ENCODE peak calls at places on chromosomes 12 and 14, in seven cellular contexts. V is Panc1; D is RWPE2; Y is endothelial cell of umbilical vein; N is spleen; I is CD4-positive, alpha-beta memory T cell; R is neural progenitor cell. F is an unnamed sample.

GRCh38 chr12:111024205-111024794 is 103.9 kb upstream of the MYL2 start:
- DNase-seq in Y (peak), R (peak), D (no peak), I (peak), V (no peak), N (peak), F (peak)

GRCh38 chr14:61925043-61925442 is 162.8 kb downstream of the SNAPC1 start:
- DNase-seq in I (no peak), D (no peak), N (no peak), V (no peak), Y (peak), R (peak), F (no peak)

GRCh38 chr12:121209629-121210572 is at the start of gene P2RX4:
- DNase-seq in V (no peak), R (peak), I (peak), Y (peak), D (no peak), N (peak), F (peak)

GRCh38 chr12:15800278-15800677 is 11.1 kb upstream of the EPS8 start:
- DNase-seq in V (no peak), N (no peak), I (no peak), R (no peak), D (no peak), Y (peak), F (no peak)

GRCh38 chr12:48794870-48795269 is 6.0 kb upstream of the ADCY6 start:
- DNase-seq in R (no peak), N (no peak), I (no peak), Y (no peak), V (no peak), D (no peak), F (no peak)

GRCh38 chr14:93115069-93115919 is 431 bp downstream of the ITPK1 start:
- DNase-seq in V (no peak), N (peak), D (peak), I (peak), Y (peak), R (peak), F (peak)

GRCh38 chr12:99455350-99456037 is 192.1 kb upstream of the GARIN6 start:
- DNase-seq in D (peak), Y (no peak), R (no peak), I (no peak), V (no peak), N (no peak), F (no peak)

GRCh38 chr12:127268121-127268520 is 998.8 kb upstream of the TMEM132C start:
- DNase-seq in D (no peak), I (no peak), R (no peak), Y (no peak), V (no peak), N (no peak), F (no peak)

GRCh38 chr12:22899184-22899583 is 274.2 kb downstream of the ETNK1 start:
- DNase-seq in V (no peak), N (no peak), D (no peak), Y (no peak), I (no peak), R (peak), F (no peak)

GRCh38 chr14:83473846-83474245 is 1940.2 kb upstream of the SEL1L start:
- DNase-seq in Y (peak), I (no peak), V (no peak), D (no peak), N (no peak), R (no peak), F (no peak)

DNA sequence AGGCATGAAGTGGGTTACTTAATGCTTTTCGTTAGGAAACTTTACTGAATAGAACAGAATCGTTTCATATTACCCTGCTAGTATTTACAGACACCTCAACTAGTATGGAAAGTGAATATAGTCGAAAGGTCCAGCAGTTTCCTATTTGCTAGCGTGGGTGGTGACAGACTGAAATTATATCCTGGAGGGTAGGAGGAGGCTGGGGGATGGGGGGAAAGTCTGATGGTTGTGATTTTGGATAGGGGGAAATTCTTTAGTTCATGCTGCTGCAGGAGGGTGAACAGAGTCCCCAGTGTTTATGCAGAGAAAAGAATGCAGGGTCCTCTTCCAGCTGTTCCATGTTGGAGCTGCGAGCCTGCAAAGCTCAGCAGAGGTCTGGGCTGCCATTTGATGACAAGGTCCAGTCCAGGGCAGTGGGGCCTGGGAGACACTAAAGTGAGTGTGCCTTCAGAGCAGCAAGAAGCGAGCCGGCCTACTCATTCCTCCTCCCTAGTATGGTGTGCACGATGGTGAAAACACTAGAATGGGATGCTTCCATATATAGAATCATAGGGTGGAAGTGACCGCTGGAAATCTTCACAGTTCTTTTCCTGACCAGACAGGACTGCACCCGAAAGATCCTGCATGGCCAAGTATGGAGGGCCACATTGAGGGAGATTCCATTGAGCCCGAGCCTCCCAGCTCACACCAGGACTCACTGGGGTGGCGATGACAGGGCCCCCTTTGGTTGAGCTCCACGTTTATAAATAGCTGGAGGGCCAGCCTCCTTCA is 2.1 kb downstream of the SAMD4A start:
- DNase-seq in V (no peak), D (no peak), Y (no peak), N (no peak), R (peak), I (no peak), F (no peak)
- H3K4me3 ChIP-seq in V (peak), D (peak), Y (peak), N (peak), R (no peak), I (no peak), F (peak)

GRCh38 chr12:73906757-73907156 is 630.9 kb upstream of the ATXN7L3B start:
- DNase-seq in R (no peak), V (no peak), D (no peak), Y (no peak), I (no peak), N (no peak), F (no peak)
- H3K27ac ChIP-seq in R (no peak), V (no peak), D (no peak), Y (no peak), I (no peak), N (no peak), F (no peak)

GRCh38 chr12:132606466-132606865 is 3.9 kb downstream of the LRCOL1 start:
- DNase-seq in Y (no peak), V (no peak), N (no peak), I (no peak), R (no peak), D (no peak), F (no peak)
- H3K4me3 ChIP-seq in Y (no peak), V (no peak), N (no peak), I (no peak), R (no peak), D (no peak), F (no peak)

DNA sequence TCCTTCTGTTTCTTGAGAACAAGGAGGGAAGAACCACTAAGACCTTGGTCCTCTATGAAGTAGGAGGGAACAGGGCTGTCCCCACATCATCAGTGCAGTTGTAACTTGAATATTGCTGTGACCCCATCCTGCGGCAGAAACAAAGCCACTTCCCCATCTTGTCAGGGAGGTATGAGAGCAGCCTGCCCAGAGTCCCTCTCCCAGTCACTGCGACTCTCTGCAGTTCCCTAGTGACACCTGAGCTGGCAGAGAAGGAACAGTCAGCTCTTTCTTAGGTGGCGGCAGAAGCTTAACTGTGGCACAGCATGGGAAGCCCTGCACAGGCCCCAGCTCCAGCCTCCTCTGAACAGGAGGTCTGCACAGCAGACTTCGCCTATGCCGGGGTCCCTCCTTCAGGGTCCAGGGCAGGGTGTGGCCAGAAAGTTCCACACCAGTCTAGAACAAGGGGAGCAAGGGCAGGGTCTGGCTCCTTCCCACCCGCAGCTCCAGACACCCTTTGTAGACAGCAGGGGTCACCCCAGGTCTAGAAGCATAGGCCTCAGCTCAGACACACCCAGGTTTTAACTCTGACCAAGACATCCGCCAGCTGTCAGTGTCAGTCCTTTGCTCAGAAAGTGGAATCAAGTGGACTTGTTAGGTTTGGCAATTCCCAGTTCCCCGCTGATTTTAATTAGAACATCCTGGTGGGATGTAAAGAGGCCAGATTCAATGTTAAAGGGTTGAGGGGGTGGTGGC is 36.8 kb downstream of the DEGS2 start:
- DNase-seq in D (no peak), R (no peak), V (no peak), I (no peak), Y (no peak), N (no peak), F (no peak)
- H3K27ac ChIP-seq in D (no peak), R (no peak), V (no peak), I (peak), Y (no peak), N (no peak), F (no peak)

GRCh38 chr14:91243098-91243483 is 1.4 kb downstream of the GPR68 start:
- DNase-seq in D (no peak), I (no peak), Y (no peak), N (no peak), V (no peak), R (no peak), F (no peak)

GRCh38 chr14:91245029-91245428 is 525 bp upstream of the GPR68 start:
- DNase-seq in Y (no peak), I (peak), V (no peak), D (no peak), R (no peak), N (peak), F (no peak)

GRCh38 chr14:91242635-91243034 is 1.9 kb downstream of the GPR68 start:
- DNase-seq in R (no peak), I (no peak), Y (no peak), V (no peak), N (no peak), D (no peak), F (no peak)

GRCh38 chr14:91246051-91246852 is 1.7 kb upstream of the GPR68 start:
- DNase-seq in Y (no peak), R (no peak), N (peak), D (no peak), V (no peak), I (peak), F (no peak)

DNA sequence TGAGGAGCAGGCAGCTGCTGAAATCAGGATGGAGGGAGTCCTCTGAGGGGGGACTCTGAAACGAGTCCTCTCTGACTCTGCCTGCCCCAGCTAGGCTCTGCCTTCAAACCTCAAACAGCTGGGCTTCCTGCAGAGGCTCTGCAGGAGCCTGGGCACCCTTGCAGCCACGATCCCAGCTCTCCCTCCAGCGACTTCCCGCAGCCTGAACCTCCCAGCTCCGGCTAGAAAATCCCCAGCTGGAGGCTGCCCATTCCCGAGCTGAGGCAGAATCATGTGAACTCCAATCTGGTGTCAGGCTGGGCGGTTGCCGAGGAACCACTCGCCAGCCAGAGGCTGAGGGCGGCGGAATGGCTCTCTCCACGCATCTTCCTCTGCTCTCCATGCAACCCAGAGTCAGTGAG is at the start of gene GPR68:
- DNase-seq in I (peak), D (no peak), N (peak), Y (no peak), V (no peak), R (peak), F (no peak)
- H3K4me3 ChIP-seq in I (peak), D (no peak), N (no peak), Y (no peak), V (no peak), R (no peak), F (peak)

GRCh38 chr14:77303417-77304156 is 17.1 kb downstream of the POMT2 start:
- DNase-seq in D (no peak), I (no peak), N (no peak), V (peak), Y (peak), R (no peak), F (no peak)

GRCh38 chr14:77305696-77306095 is 15.0 kb downstream of the POMT2 start:
- DNase-seq in V (no peak), N (no peak), R (no peak), Y (no peak), I (no peak), D (no peak), F (no peak)

GRCh38 chr14:77309122-77309521 is 11.6 kb downstream of the POMT2 start:
- DNase-seq in N (no peak), D (no peak), Y (peak), I (no peak), R (no peak), V (no peak), F (no peak)

GRCh38 chr14:77307099-77307496 is 13.6 kb downstream of the POMT2 start:
- DNase-seq in D (no peak), V (no peak), R (no peak), N (no peak), Y (peak), I (no peak), F (no peak)

DNA sequence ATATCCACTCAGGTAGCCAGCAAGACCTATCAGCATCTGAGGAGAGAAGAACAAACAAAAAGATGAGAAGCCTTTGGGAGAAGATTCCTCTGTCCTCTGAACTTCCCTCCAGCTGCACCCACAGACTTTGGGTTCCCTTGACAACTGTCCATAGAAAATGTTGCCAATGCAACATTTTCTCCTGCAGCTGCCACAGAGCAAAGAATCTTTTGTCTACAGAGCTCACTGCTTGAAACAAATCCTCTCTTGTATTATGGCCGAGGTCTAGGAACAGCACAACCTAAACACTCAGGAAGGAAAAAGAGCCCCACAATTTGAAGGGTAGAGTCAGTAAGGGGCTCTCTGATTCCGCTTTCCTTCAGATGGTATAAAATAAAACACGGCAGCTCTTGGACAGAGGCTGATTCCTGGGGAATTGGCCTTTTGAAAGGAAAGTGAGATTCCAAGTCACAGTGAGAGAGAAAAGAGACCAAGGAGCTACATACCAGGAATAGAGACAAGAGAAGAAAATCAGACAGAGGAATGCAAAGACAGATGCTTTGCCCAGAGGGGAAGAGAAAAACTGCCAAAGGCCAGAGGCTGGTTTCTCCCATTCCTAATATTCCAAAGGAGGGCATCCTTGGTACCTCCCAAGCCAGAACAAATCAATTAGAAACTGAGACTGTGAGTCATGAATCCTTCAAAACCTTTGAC is 14.1 kb downstream of the POMT2 start:
- DNase-seq in R (peak), D (no peak), V (no peak), N (no peak), I (no peak), Y (no peak), F (no peak)
- H3K27ac ChIP-seq in R (peak), D (peak), V (no peak), N (no peak), I (no peak), Y (no peak), F (no peak)

GRCh38 chr12:749871-750270 is 2.5 kb upstream of the WNK1 start:
- DNase-seq in N (no peak), R (no peak), Y (no peak), D (no peak), I (no peak), V (no peak), F (no peak)
- H3K4me3 ChIP-seq in N (no peak), R (peak), Y (no peak), D (no peak), I (no peak), V (no peak), F (no peak)

DNA sequence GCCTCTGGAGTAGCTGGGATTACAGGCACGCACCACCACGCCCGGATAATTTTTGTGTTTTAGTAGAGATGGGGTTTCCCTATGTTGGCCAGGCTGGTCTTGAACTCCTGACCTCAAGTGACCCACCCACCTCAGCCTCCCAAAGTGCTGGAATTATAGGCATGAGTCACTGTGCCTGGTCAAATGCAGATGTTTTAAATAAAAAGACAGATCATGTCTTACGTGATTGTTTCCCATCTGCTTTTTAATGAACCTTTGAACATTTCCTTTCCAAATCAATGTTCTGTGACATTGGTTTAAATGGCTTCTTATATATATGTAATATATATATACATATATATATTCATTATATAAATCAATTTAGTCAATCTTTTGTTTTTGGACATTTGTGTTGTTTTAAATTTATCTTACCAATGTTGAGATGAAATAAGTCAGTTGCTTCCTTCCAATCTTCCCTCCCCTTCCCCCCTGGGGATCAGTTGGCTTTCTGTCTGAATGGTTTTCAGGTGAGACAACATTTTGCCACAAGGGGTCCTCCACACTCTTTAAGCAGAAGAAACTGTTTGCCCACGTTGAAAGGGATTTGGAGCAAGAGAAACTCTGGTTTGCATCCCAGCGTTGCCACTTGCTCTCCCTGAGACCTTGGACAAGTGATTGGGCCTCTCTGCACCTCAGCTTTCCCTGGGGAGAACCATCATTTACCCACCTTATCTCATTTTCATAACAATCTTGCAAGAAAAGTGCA is 47.6 kb upstream of the RBM19 start:
- DNase-seq in Y (no peak), V (no peak), N (no peak), I (no peak), D (no peak), R (peak), F (no peak)
- H3K27ac ChIP-seq in Y (no peak), V (no peak), N (no peak), I (no peak), D (no peak), R (no peak), F (no peak)

F was measured in upper lobe of right lung.